ENCODE peak calls at places on chromosome 10, in six cellular contexts. P is tibial artery, U is CD14-positive monocyte, O is iris pigment epithelial cell, J is GM23338, H is lower lobe of right lung. G is an unnamed sample.
A peak's percentile ranks its signal among the peaks of the same experiment; 100 is the strongest.

GRCh38 chr10:60089095-60089494 is 182.7 kb upstream of the CCDC6 start:
- DNase-seq in P (no peak), U (no peak), O (peak; percentile 23), J (no peak), H (no peak), G (no peak)

GRCh38 chr10:91162495-91163268 is 57.8 kb upstream of the PCGF5 start:
- DNase-seq in P (peak; percentile 93), U (peak; percentile 69), O (peak; percentile 46), J (peak; percentile 56), H (peak; percentile 89), G (no peak)

GRCh38 chr10:125820705-125821104 is 2.4 kb downstream of the UROS start:
- DNase-seq in P (no peak), U (no peak), O (no peak), J (no peak), H (no peak), G (no peak)

GRCh38 chr10:47402681-47403301 is 18.7 kb upstream of the ZNF488 start:
- DNase-seq in P (peak; percentile 72), U (no peak), O (peak; percentile 78), J (peak; percentile 63), H (peak; percentile 46), G (peak; percentile 81)

GRCh38 chr10:22016046-22016705 is 12.6 kb upstream of the DNAJC1 start:
- DNase-seq in P (no peak), U (no peak), O (no peak), J (no peak), H (no peak), G (no peak)

GRCh38 chr10:53601260-53601875 is 828.8 kb upstream of the MBL2 start:
- DNase-seq in P (no peak), U (no peak), O (peak; percentile 44), J (peak; percentile 75), H (no peak), G (peak; percentile 8)

GRCh38 chr10:116197961-116198360 is 75.0 kb downstream of the GFRA1 start:
- DNase-seq in P (no peak), U (no peak), O (no peak), J (no peak), H (no peak), G (no peak)

GRCh38 chr10:44068716-44069482 is 316.0 kb downstream of the CXCL12 start:
- DNase-seq in P (peak; percentile 82), U (no peak), O (no peak), J (no peak), H (no peak), G (peak; percentile 9)

GRCh38 chr10:128631801-128632241 is 505.6 kb upstream of the MKI67 start:
- DNase-seq in P (no peak), U (no peak), O (no peak), J (peak; percentile 66), H (no peak), G (peak; percentile 4)

GRCh38 chr10:61592581-61592980 is 70.1 kb upstream of the CABCOCO1 start:
- DNase-seq in P (no peak), U (no peak), O (peak; percentile 12), J (peak; percentile 57), H (no peak), G (peak; percentile 24)

GRCh38 chr10:131773321-131773988 is 127.4 kb upstream of the PPP2R2D start:
- DNase-seq in P (no peak), U (no peak), O (no peak), J (no peak), H (no peak), G (no peak)

GRCh38 chr10:73773152-73773879 is 8.5 kb upstream of the CHCHD1 start:
- DNase-seq in P (peak; percentile 69), U (no peak), O (no peak), J (no peak), H (no peak), G (no peak)

GRCh38 chr10:24415455-24416169 is 206.7 kb downstream of the KIAA1217 start:
- DNase-seq in P (peak; percentile 72), U (no peak), O (peak; percentile 78), J (no peak), H (peak; percentile 76), G (peak; percentile 51)

GRCh38 chr10:77810446-77811335 is 115.9 kb downstream of the DLG5 start:
- DNase-seq in P (no peak), U (no peak), O (no peak), J (no peak), H (peak; percentile 39), G (no peak)

GRCh38 chr10:103653581-103654020 is 160.1 kb downstream of the NEURL1 start:
- DNase-seq in P (no peak), U (no peak), O (no peak), J (no peak), H (peak; percentile 58), G (no peak)

GRCh38 chr10:110794808-110795207 is 76.9 kb upstream of the PDCD4 start:
- DNase-seq in P (no peak), U (no peak), O (no peak), J (no peak), H (no peak), G (no peak)

GRCh38 chr10:130787821-130788220 is 523.7 kb downstream of the TCERG1L start:
- DNase-seq in P (no peak), U (no peak), O (no peak), J (no peak), H (no peak), G (no peak)

GRCh38 chr10:8075282-8076260 is 21.1 kb downstream of the GATA3 start:
- DNase-seq in P (no peak), U (no peak), O (no peak), J (peak; percentile 43), H (no peak), G (no peak)

GRCh38 chr10:11387044-11387443 is 224.4 kb downstream of the USP6NL start:
- DNase-seq in P (no peak), U (no peak), O (no peak), J (no peak), H (no peak), G (no peak)

GRCh38 chr10:49310460-49310859 is 11.5 kb downstream of the C10orf71 start:
- DNase-seq in P (peak; percentile 24), U (peak; percentile 91), O (no peak), J (no peak), H (no peak), G (no peak)

GRCh38 chr10:8331896-8332729 is 277.6 kb downstream of the GATA3 start:
- DNase-seq in P (peak; percentile 65), U (no peak), O (peak; percentile 38), J (peak; percentile 64), H (peak; percentile 66), G (peak; percentile 2)

GRCh38 chr10:84510121-84510520 is 181.7 kb downstream of the CCSER2 start:
- DNase-seq in P (no peak), U (no peak), O (peak; percentile 88), J (no peak), H (no peak), G (peak; percentile 63)

GRCh38 chr10:80161321-80162084 is 29.0 kb downstream of the PLAC9 start:
- DNase-seq in P (no peak), U (no peak), O (no peak), J (peak; percentile 79), H (no peak), G (no peak)

GRCh38 chr10:128286413-128287097 is 160.3 kb upstream of the MKI67 start:
- DNase-seq in P (no peak), U (no peak), O (no peak), J (peak; percentile 74), H (no peak), G (no peak)

GRCh38 chr10:4825868-4826787 is at the start of gene AKR1E2:
- DNase-seq in P (peak; percentile 93), U (peak; percentile 91), O (peak; percentile 96), J (peak; percentile 90), H (peak; percentile 95), G (peak; percentile 91)

GRCh38 chr10:60905580-60905979 is 38.4 kb downstream of the RHOBTB1 start:
- DNase-seq in P (peak; percentile 90), U (no peak), O (peak; percentile 30), J (no peak), H (peak; percentile 54), G (no peak)

GRCh38 chr10:22427890-22428571 is 82.7 kb downstream of the SPAG6 start:
- DNase-seq in P (no peak), U (no peak), O (peak; percentile 92), J (no peak), H (no peak), G (peak; percentile 55)

GRCh38 chr10:77927343-77928256 is 1.0 kb upstream of the DLG5 start:
- DNase-seq in P (no peak), U (no peak), O (no peak), J (peak; percentile 67), H (no peak), G (no peak)

GRCh38 chr10:1022413-1022812 is 3.2 kb downstream of the IDI2 start:
- DNase-seq in P (no peak), U (no peak), O (no peak), J (peak; percentile 35), H (no peak), G (no peak)

GRCh38 chr10:126736737-126737136 is 66.2 kb upstream of the C10orf90 start:
- DNase-seq in P (no peak), U (no peak), O (no peak), J (no peak), H (no peak), G (no peak)

GRCh38 chr10:50251309-50251850 is at the start of gene ASAH2:
- DNase-seq in P (no peak), U (no peak), O (no peak), J (no peak), H (no peak), G (no peak)

G was measured in brain microvascular endothelial cell.